ENCODE peak calls at places on chromosomes 12 and 14, in six cellular contexts. S, Q, I, G, B and U are unnamed samples.

GRCh38 chr12:117261267-117261666 is 71.0 kb upstream of the FBXO21 start:
- DNase-seq in S (no peak), Q (no peak), I (no peak), G (no peak), B (no peak), U (no peak)

GRCh38 chr12:38053655-38054464 is 262.7 kb upstream of the ALG10B start:
- DNase-seq in S (no peak), Q (no peak), I (no peak), G (no peak), B (no peak), U (peak)

GRCh38 chr12:79058342-79058741 is 193.8 kb downstream of the SYT1 start:
- DNase-seq in S (no peak), Q (no peak), I (no peak), G (no peak), B (no peak), U (no peak)

GRCh38 chr12:39574785-39575497 is 44.7 kb downstream of the ABCD2 start:
- DNase-seq in S (no peak), Q (no peak), I (no peak), G (no peak), B (no peak), U (no peak)

GRCh38 chr14:94423465-94424056 is 29.0 kb downstream of the SERPINA11 start:
- DNase-seq in S (peak), Q (peak), I (peak), G (no peak), B (no peak), U (peak)

GRCh38 chr12:55585817-55586216 is 13.5 kb downstream of the OR2AP1 start:
- DNase-seq in S (no peak), Q (no peak), I (no peak), G (no peak), B (no peak), U (no peak)

GRCh38 chr12:120849765-120850164 is 54.4 kb downstream of the SPPL3 start:
- DNase-seq in S (peak), Q (no peak), I (no peak), G (no peak), B (no peak), U (no peak)

GRCh38 chr12:28172434-28173030 is 17.7 kb upstream of the CCDC91 start:
- DNase-seq in S (peak), Q (peak), I (peak), G (no peak), B (no peak), U (peak)

GRCh38 chr12:34394211-34395055 is 372.1 kb downstream of the ALG10 start:
- DNase-seq in S (no peak), Q (no peak), I (no peak), G (no peak), B (peak), U (no peak)

GRCh38 chr14:22800356-22800755 is 14.9 kb downstream of the SLC7A7 start:
- DNase-seq in S (no peak), Q (no peak), I (no peak), G (no peak), B (no peak), U (no peak)

GRCh38 chr14:86166541-86166940 is 636.6 kb downstream of the FLRT2 start:
- DNase-seq in S (no peak), Q (no peak), I (no peak), G (no peak), B (no peak), U (no peak)

GRCh38 chr14:54000341-54000811 is 43.8 kb upstream of the BMP4 start:
- DNase-seq in S (no peak), Q (no peak), I (no peak), G (no peak), B (no peak), U (no peak)

GRCh38 chr12:47408171-47408871 is 297.5 kb downstream of the RPAP3 start:
- DNase-seq in S (peak), Q (peak), I (no peak), G (no peak), B (peak), U (no peak)

GRCh38 chr12:92511776-92512175 is 191.0 kb upstream of the PLEKHG7 start:
- DNase-seq in S (no peak), Q (no peak), I (no peak), G (no peak), B (no peak), U (no peak)

GRCh38 chr14:48560421-48560820 is 885.0 kb upstream of the MDGA2 start:
- DNase-seq in S (peak), Q (no peak), I (no peak), G (no peak), B (no peak), U (no peak)

GRCh38 chr12:65494537-65494936 is 216.1 kb downstream of the MSRB3 start:
- DNase-seq in S (no peak), Q (no peak), I (no peak), G (no peak), B (no peak), U (no peak)

GRCh38 chr14:53368714-53369191 is 215.6 kb upstream of the DDHD1 start:
- DNase-seq in S (no peak), Q (no peak), I (no peak), G (no peak), B (no peak), U (no peak)

GRCh38 chr12:116534341-116535121 is 24.6 kb upstream of the MAP1LC3B2 start:
- DNase-seq in S (peak), Q (peak), I (no peak), G (no peak), B (no peak), U (peak)

GRCh38 chr12:131415781-131416180 is 295.1 kb upstream of the SFSWAP start:
- DNase-seq in S (no peak), Q (peak), I (no peak), G (no peak), B (no peak), U (peak)

GRCh38 chr14:59463773-59464650 is 1.2 kb downstream of the GPR135 start:
- DNase-seq in S (peak), Q (peak), I (no peak), G (no peak), B (peak), U (no peak)